ENCODE peak calls at places on chromosomes 13 and 19, in four cellular contexts. One of them, this sample, is unnamed.

GRCh38 chr13:95256086-95256485 is 45.2 kb downstream of the ABCC4 start:
- DNase-seq in IMR-90: peak; percentile 97
- DNase-seq in PC-3: peak; percentile 94
- DNase-seq in ascending aorta: no peak
- DNase-seq in this sample: peak; percentile 91

GRCh38 chr13:98142427-98143156 is at the start of gene FARP1:
- DNase-seq in IMR-90: peak; percentile 65
- DNase-seq in PC-3: peak; percentile 79
- DNase-seq in ascending aorta: peak; percentile 79
- DNase-seq in this sample: peak; percentile 67

GRCh38 chr13:60852886-60853285 is 455.9 kb downstream of the TDRD3 start:
- DNase-seq in IMR-90: no peak
- DNase-seq in PC-3: no peak
- DNase-seq in ascending aorta: no peak
- DNase-seq in this sample: no peak

GRCh38 chr19:6721113-6721474 is 644 bp upstream of the C3 start:
- DNase-seq in IMR-90: no peak
- DNase-seq in PC-3: no peak
- DNase-seq in ascending aorta: no peak
- DNase-seq in this sample: no peak

GRCh38 chr13:51767100-51767499 is 36.9 kb downstream of the DHRS12 start:
- DNase-seq in IMR-90: no peak
- DNase-seq in PC-3: peak; percentile 8
- DNase-seq in ascending aorta: no peak
- DNase-seq in this sample: no peak

GRCh38 chr19:1668339-1669123 is 16.1 kb upstream of the TCF3 start:
- DNase-seq in IMR-90: no peak
- DNase-seq in PC-3: no peak
- DNase-seq in ascending aorta: no peak
- DNase-seq in this sample: no peak

GRCh38 chr13:91596832-91597231 is 198.4 kb downstream of the GPC5 start:
- DNase-seq in IMR-90: no peak
- DNase-seq in PC-3: no peak
- DNase-seq in ascending aorta: no peak
- DNase-seq in this sample: no peak

GRCh38 chr13:78404961-78405360 is 198.4 kb downstream of the POU4F1 start:
- DNase-seq in IMR-90: no peak
- DNase-seq in PC-3: no peak
- DNase-seq in ascending aorta: no peak
- DNase-seq in this sample: no peak

GRCh38 chr19:51799311-51799997 is 4.5 kb downstream of the FPR3 start:
- DNase-seq in IMR-90: peak; percentile 94
- DNase-seq in PC-3: peak; percentile 98
- DNase-seq in ascending aorta: peak; percentile 89
- DNase-seq in this sample: peak; percentile 95

GRCh38 chr13:101258071-101258470 is 158.2 kb downstream of the NALCN start:
- DNase-seq in IMR-90: peak; percentile 86
- DNase-seq in PC-3: peak; percentile 90
- DNase-seq in ascending aorta: no peak
- DNase-seq in this sample: peak; percentile 91

GRCh38 chr13:40272776-40273139 is 393.7 kb downstream of the FOXO1 start:
- DNase-seq in IMR-90: peak; percentile 8
- DNase-seq in PC-3: peak; percentile 76
- DNase-seq in ascending aorta: no peak
- DNase-seq in this sample: peak; percentile 50

GRCh38 chr19:35498984-35499383 is 8.7 kb upstream of the KRTDAP start:
- DNase-seq in IMR-90: no peak
- DNase-seq in PC-3: no peak
- DNase-seq in ascending aorta: no peak
- DNase-seq in this sample: no peak

GRCh38 chr13:28179974-28180373 is 41.6 kb downstream of the PAN3 start:
- DNase-seq in IMR-90: peak; percentile 2
- DNase-seq in PC-3: no peak
- DNase-seq in ascending aorta: no peak
- DNase-seq in this sample: peak; percentile 26

GRCh38 chr19:39934584-39935233 is at the start of gene FCGBP:
- DNase-seq in IMR-90: no peak
- DNase-seq in PC-3: no peak
- DNase-seq in ascending aorta: no peak
- DNase-seq in this sample: no peak

GRCh38 chr19:42197375-42197817 is 20.1 kb downstream of the DEDD2 start:
- DNase-seq in IMR-90: no peak
- DNase-seq in PC-3: no peak
- DNase-seq in ascending aorta: no peak
- DNase-seq in this sample: peak; percentile 38

GRCh38 chr19:3984584-3984907 is 717 bp downstream of the EEF2 start:
- DNase-seq in IMR-90: no peak
- DNase-seq in PC-3: no peak
- DNase-seq in ascending aorta: no peak
- DNase-seq in this sample: no peak

GRCh38 chr19:38977445-38978314 is 2.1 kb upstream of the FBXO17 start:
- DNase-seq in IMR-90: peak; percentile 50
- DNase-seq in PC-3: no peak
- DNase-seq in ascending aorta: no peak
- DNase-seq in this sample: peak; percentile 25

GRCh38 chr19:51002542-51003311 is 1.3 kb upstream of the KLK8 start:
- DNase-seq in IMR-90: no peak
- DNase-seq in PC-3: peak; percentile 70
- DNase-seq in ascending aorta: no peak
- DNase-seq in this sample: no peak

GRCh38 chr19:4597975-4598671 is 38.6 kb upstream of the SEMA6B start:
- DNase-seq in IMR-90: no peak
- DNase-seq in PC-3: peak; percentile 61
- DNase-seq in ascending aorta: no peak
- DNase-seq in this sample: peak; percentile 13

GRCh38 chr13:55516610-55517009 is 1624.1 kb upstream of the PRR20A start:
- DNase-seq in IMR-90: no peak
- DNase-seq in PC-3: no peak
- DNase-seq in ascending aorta: no peak
- DNase-seq in this sample: no peak

GRCh38 chr13:35252536-35253205 is 223.8 kb downstream of the MAB21L1 start:
- DNase-seq in IMR-90: no peak
- DNase-seq in PC-3: no peak
- DNase-seq in ascending aorta: no peak
- DNase-seq in this sample: no peak

GRCh38 chr19:46082728-46083050 is 41.8 kb downstream of the IGFL3 start:
- DNase-seq in IMR-90: no peak
- DNase-seq in PC-3: peak; percentile 47
- DNase-seq in ascending aorta: no peak
- DNase-seq in this sample: peak; percentile 31

GRCh38 chr19:29715695-29716581 is 877 bp upstream of the C19orf12 start:
- DNase-seq in IMR-90: no peak
- DNase-seq in PC-3: peak; percentile 31
- DNase-seq in ascending aorta: no peak
- DNase-seq in this sample: no peak

GRCh38 chr13:44309771-44310767 is 63.6 kb upstream of the SERP2 start:
- DNase-seq in IMR-90: no peak
- DNase-seq in PC-3: peak; percentile 68
- DNase-seq in ascending aorta: peak; percentile 63
- DNase-seq in this sample: no peak

GRCh38 chr13:41827507-41828213 is 133.2 kb downstream of the VWA8 start:
- DNase-seq in IMR-90: peak; percentile 94
- DNase-seq in PC-3: peak; percentile 88
- DNase-seq in ascending aorta: peak; percentile 76
- DNase-seq in this sample: peak; percentile 90

GRCh38 chr19:35248310-35249145 is at the start of gene LSR:
- DNase-seq in IMR-90: no peak
- DNase-seq in PC-3: peak; percentile 84
- DNase-seq in ascending aorta: no peak
- DNase-seq in this sample: no peak

GRCh38 chr13:70960841-70961443 is 852.7 kb upstream of the KLHL1 start:
- DNase-seq in IMR-90: peak; percentile 13
- DNase-seq in PC-3: peak; percentile 51
- DNase-seq in ascending aorta: no peak
- DNase-seq in this sample: peak; percentile 16

GRCh38 chr19:55405638-55406037 is 1.9 kb downstream of the UBE2S start:
- DNase-seq in IMR-90: no peak
- DNase-seq in PC-3: no peak
- DNase-seq in ascending aorta: no peak
- DNase-seq in this sample: no peak
- H3K4me3 ChIP-seq in IMR-90: peak overlapping the region; percentile 64
- H3K4me3 ChIP-seq in PC-3: peak overlapping the region; percentile 79
- H3K4me3 ChIP-seq in ascending aorta: peak overlapping the region; percentile 86
- H3K4me3 ChIP-seq in this sample: peak overlapping the region; percentile 76

DNA sequence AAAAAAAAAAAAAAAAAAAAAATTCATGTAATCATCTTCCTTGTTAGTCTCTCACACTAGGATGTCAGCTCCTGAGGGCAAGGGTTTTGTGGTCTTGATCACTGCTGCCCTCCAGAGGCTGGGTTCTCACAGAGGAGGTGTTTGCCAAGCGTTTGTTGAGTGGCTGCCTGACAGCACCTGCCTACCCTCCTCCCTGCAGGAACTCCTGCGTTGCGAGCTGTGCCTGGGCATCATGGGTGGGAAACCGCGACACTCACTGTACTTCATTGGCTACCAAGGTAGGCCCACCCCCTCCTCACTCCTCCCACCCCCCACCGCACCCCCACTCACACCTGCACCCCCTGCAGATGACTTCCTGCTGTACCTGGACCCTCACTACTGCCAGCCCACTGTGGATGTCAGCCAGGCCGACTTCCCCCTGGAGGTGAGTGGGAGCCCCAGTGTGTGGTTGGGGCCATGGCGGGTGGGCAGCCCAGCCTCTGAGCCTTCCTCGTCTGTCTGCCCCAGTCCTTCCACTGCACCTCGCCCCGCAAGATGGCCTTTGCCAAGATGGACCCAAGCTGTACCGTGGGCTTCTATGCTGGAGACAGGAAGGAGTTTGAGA is 8.1 kb downstream of the ATG4D start:
- DNase-seq in IMR-90: no peak
- DNase-seq in PC-3: peak; percentile 73
- DNase-seq in ascending aorta: no peak
- DNase-seq in this sample: peak; percentile 56
- TF ChIP-seq CTCF in IMR-90: peak; percentile 25
- TF ChIP-seq CTCF in PC-3: peak; percentile 52
- TF ChIP-seq CTCF in ascending aorta: no peak
- TF ChIP-seq CTCF in this sample: no peak

GRCh38 chr13:106491928-106492327 is 43.5 kb downstream of the EFNB2 start:
- DNase-seq in IMR-90: no peak
- DNase-seq in PC-3: no peak
- DNase-seq in ascending aorta: no peak
- DNase-seq in this sample: no peak

GRCh38 chr13:106490887-106491321 is 44.6 kb downstream of the EFNB2 start:
- DNase-seq in IMR-90: no peak
- DNase-seq in PC-3: no peak
- DNase-seq in ascending aorta: no peak
- DNase-seq in this sample: no peak

GRCh38 chr13:106491463-106491862 is 44.0 kb downstream of the EFNB2 start:
- DNase-seq in IMR-90: no peak
- DNase-seq in PC-3: no peak
- DNase-seq in ascending aorta: no peak
- DNase-seq in this sample: no peak

GRCh38 chr13:106492576-106493323 is 42.7 kb downstream of the EFNB2 start:
- DNase-seq in IMR-90: no peak
- DNase-seq in PC-3: no peak
- DNase-seq in ascending aorta: no peak
- DNase-seq in this sample: no peak

GRCh38 chr13:106493569-106493968 is 41.9 kb downstream of the EFNB2 start:
- DNase-seq in IMR-90: no peak
- DNase-seq in PC-3: no peak
- DNase-seq in ascending aorta: no peak
- DNase-seq in this sample: no peak
- H3K4me3 ChIP-seq in IMR-90: no peak overlapping the region
- H3K4me3 ChIP-seq in PC-3: no peak overlapping the region
- H3K4me3 ChIP-seq in ascending aorta: peak overlapping the region; percentile 57
- H3K4me3 ChIP-seq in this sample: no peak overlapping the region

DNA sequence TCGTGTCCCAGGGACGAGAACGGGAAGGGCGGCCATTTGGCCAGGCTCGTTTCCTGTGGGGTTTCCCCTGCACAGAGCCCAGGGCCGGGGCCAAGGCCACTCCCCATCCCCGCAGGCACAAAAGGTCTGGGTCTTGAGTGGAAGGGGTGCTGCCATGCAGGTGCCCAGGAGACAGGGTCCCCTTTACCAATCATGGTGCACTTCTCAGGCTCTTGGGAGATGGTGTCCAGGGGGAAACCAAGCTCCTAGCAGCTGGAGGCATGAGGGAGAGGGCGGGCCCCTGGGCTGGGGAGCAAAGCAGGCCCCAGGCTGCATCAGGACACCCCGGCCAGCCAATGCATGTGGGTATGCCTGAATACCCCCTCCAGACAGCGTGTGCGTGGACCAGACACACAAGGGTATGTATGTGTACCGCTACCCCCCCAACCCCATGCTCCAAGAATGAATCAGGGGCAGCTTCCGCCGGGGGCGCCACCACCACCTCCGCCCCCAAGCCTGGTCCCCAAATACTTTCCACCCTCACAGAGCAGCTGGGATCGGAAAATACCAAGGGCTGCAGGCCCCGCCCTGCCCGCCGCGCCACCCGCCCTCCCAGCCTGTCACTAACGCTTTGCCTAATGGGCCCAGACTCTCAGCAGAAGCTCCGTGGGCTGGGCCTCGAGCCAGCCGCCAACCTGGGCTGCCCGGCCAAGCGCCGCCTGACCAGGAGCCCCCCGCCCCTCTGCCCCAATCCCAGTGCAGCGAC is 37.6 kb upstream of the NANOS3 start:
- DNase-seq in IMR-90: peak; percentile 84
- DNase-seq in PC-3: peak; percentile 94
- DNase-seq in ascending aorta: peak; percentile 95
- DNase-seq in this sample: peak; percentile 94
- TF ChIP-seq CTCF in IMR-90: peak; percentile 8
- TF ChIP-seq CTCF in PC-3: no peak
- TF ChIP-seq CTCF in ascending aorta: no peak
- TF ChIP-seq CTCF in this sample: no peak

GRCh38 chr19:16328824-16329482 is 4.3 kb downstream of the KLF2 start:
- DNase-seq in IMR-90: peak; percentile 49
- DNase-seq in PC-3: no peak
- DNase-seq in ascending aorta: no peak
- DNase-seq in this sample: peak; percentile 30

GRCh38 chr19:16327131-16327450 is 2.5 kb downstream of the KLF2 start:
- DNase-seq in IMR-90: no peak
- DNase-seq in PC-3: no peak
- DNase-seq in ascending aorta: no peak
- DNase-seq in this sample: no peak

GRCh38 chr19:16327501-16327900 is 2.9 kb downstream of the KLF2 start:
- DNase-seq in IMR-90: no peak
- DNase-seq in PC-3: no peak
- DNase-seq in ascending aorta: no peak
- DNase-seq in this sample: no peak

GRCh38 chr19:16326401-16327130 is 1.9 kb downstream of the KLF2 start:
- DNase-seq in IMR-90: no peak
- DNase-seq in PC-3: no peak
- DNase-seq in ascending aorta: no peak
- DNase-seq in this sample: no peak

GRCh38 chr19:16327911-16328823 is 3.5 kb downstream of the KLF2 start:
- DNase-seq in IMR-90: peak; percentile 86
- DNase-seq in PC-3: no peak
- DNase-seq in ascending aorta: peak; percentile 93
- DNase-seq in this sample: peak; percentile 88
- H3K4me3 ChIP-seq in IMR-90: no peak overlapping the region
- H3K4me3 ChIP-seq in PC-3: no peak overlapping the region
- H3K4me3 ChIP-seq in ascending aorta: peak overlapping the region; percentile 97
- H3K4me3 ChIP-seq in this sample: peak overlapping the region; percentile 3

GRCh38 chr19:7903244-7904073 is at the start of gene MAP2K7:
- DNase-seq in IMR-90: peak; percentile 99
- DNase-seq in PC-3: peak; percentile 100
- DNase-seq in ascending aorta: peak; percentile 100
- DNase-seq in this sample: peak; percentile 98
- TF ChIP-seq CTCF in IMR-90: peak; percentile 80
- TF ChIP-seq CTCF in PC-3: peak; percentile 82
- TF ChIP-seq CTCF in ascending aorta: peak; percentile 64
- TF ChIP-seq CTCF in this sample: peak; percentile 47

GRCh38 chr19:2982983-2983350 is 5.6 kb downstream of the TLE6 start:
- DNase-seq in IMR-90: peak; percentile 68
- DNase-seq in PC-3: peak; percentile 6
- DNase-seq in ascending aorta: peak; percentile 98
- DNase-seq in this sample: peak; percentile 85
- H3K4me3 ChIP-seq in IMR-90: no peak overlapping the region
- H3K4me3 ChIP-seq in PC-3: no peak overlapping the region
- H3K4me3 ChIP-seq in ascending aorta: peak overlapping the region; percentile 61
- H3K4me3 ChIP-seq in this sample: no peak overlapping the region

This sample was measured in foreskin fibroblast.